ENCODE peak calls at places on chromosomes 12 and 14, in four cellular contexts. N is CD8-positive, alpha-beta T cell; L is lower leg skin; R is fibroblast of mammary gland. J is an unnamed sample.

GRCh38 chr12:106954462-106955376 is 988 bp upstream of the TMEM263 start:
- DNase-seq in N (peak; percentile 13), L (peak; percentile 29), R (peak; percentile 42), J (peak; percentile 21)

GRCh38 chr14:74979442-74980397 is 23.0 kb upstream of the EIF2B2 start:
- DNase-seq in N (no peak), L (no peak), R (no peak), J (no peak)

GRCh38 chr12:1857086-1857485 is 36.7 kb downstream of the LRTM2 start:
- DNase-seq in N (no peak), L (no peak), R (no peak), J (no peak)

GRCh38 chr12:124636138-124636968 is 68.9 kb upstream of the NCOR2 start:
- DNase-seq in N (peak; percentile 61), L (peak; percentile 80), R (peak; percentile 88), J (no peak)

GRCh38 chr12:92478692-92479091 is 224.1 kb upstream of the PLEKHG7 start:
- DNase-seq in N (no peak), L (no peak), R (peak; percentile 18), J (no peak)

GRCh38 chr14:58663494-58664111 is 25.8 kb downstream of the DACT1 start:
- DNase-seq in N (no peak), L (no peak), R (peak; percentile 47), J (no peak)

GRCh38 chr12:46483572-46484395 is 111.2 kb upstream of the SLC38A2 start:
- DNase-seq in N (no peak), L (no peak), R (peak; percentile 80), J (no peak)

GRCh38 chr12:111034148-111034910 is 114.0 kb upstream of the MYL2 start:
- DNase-seq in N (no peak), L (no peak), R (no peak), J (peak; percentile 29)

GRCh38 chr14:62691613-62692489 is 353.4 kb downstream of the KCNH5 start:
- DNase-seq in N (no peak), L (peak; percentile 40), R (peak; percentile 92), J (no peak)

GRCh38 chr12:27999521-27999920 is 27.0 kb upstream of the PTHLH start:
- DNase-seq in N (no peak), L (no peak), R (peak; percentile 77), J (no peak)

GRCh38 chr14:34213332-34213731 is 248.7 kb downstream of the SPTSSA start:
- DNase-seq in N (no peak), L (no peak), R (no peak), J (no peak)

GRCh38 chr12:83186437-83186836 is 499.7 kb downstream of the TMTC2 start:
- DNase-seq in N (no peak), L (no peak), R (no peak), J (no peak)

GRCh38 chr12:52038447-52038846 is 12.8 kb upstream of the NR4A1 start:
- DNase-seq in N (no peak), L (no peak), R (peak; percentile 53), J (no peak)

GRCh38 chr14:35533357-35534129 is 421 bp upstream of the INSM2 start:
- DNase-seq in N (peak; percentile 47), L (peak; percentile 22), R (peak; percentile 21), J (peak; percentile 88)

GRCh38 chr12:120481022-120481767 is 11.6 kb upstream of the SRSF9 start:
- DNase-seq in N (no peak), L (no peak), R (no peak), J (no peak)

GRCh38 chr14:21334202-21334906 is 49.5 kb downstream of the SUPT16H start:
- DNase-seq in N (no peak), L (no peak), R (no peak), J (no peak)

GRCh38 chr14:21326972-21327371 is 47.1 kb downstream of the RPGRIP1 start:
- DNase-seq in N (no peak), L (no peak), R (peak; percentile 24), J (no peak)

GRCh38 chr14:21332950-21333349 is 50.9 kb downstream of the SUPT16H start:
- DNase-seq in N (no peak), L (no peak), R (no peak), J (no peak)
- TF ChIP-seq CTCF in N (no peak), L (no peak), R (no peak), J (no peak)

GRCh38 chr12:78229491-78230209 is 399.0 kb downstream of the NAV3 start:
- DNase-seq in N (no peak), L (no peak), R (peak; percentile 69), J (peak; percentile 62)
- TF ChIP-seq CTCF in N (peak; percentile 20), L (no peak), R (peak; percentile 95), J (peak; percentile 85)

DNA sequence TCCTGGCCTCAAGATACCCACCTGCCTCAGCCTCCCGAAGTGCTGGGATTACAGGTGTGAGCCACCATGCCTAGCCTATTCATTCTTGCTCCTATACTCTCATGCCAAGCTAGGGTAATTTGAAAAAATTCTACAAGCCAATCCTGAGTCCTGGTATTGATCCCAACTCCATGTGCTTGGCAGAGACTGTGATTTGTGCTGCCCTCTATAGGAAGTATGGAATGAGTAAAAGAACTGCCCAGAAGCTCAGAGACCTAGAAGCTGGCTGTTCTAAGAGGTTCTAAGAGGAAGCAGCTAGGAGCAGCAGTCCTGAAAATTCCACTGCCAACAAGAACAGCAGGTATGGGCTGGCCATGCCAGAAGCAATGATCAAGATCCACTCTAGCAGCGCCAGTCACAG is 402.5 kb downstream of the PCNX1 start:
- DNase-seq in N (no peak), L (no peak), R (peak; percentile 15), J (no peak)
- TF ChIP-seq CTCF in N (no peak), L (no peak), R (peak; percentile 28), J (no peak)

DNA sequence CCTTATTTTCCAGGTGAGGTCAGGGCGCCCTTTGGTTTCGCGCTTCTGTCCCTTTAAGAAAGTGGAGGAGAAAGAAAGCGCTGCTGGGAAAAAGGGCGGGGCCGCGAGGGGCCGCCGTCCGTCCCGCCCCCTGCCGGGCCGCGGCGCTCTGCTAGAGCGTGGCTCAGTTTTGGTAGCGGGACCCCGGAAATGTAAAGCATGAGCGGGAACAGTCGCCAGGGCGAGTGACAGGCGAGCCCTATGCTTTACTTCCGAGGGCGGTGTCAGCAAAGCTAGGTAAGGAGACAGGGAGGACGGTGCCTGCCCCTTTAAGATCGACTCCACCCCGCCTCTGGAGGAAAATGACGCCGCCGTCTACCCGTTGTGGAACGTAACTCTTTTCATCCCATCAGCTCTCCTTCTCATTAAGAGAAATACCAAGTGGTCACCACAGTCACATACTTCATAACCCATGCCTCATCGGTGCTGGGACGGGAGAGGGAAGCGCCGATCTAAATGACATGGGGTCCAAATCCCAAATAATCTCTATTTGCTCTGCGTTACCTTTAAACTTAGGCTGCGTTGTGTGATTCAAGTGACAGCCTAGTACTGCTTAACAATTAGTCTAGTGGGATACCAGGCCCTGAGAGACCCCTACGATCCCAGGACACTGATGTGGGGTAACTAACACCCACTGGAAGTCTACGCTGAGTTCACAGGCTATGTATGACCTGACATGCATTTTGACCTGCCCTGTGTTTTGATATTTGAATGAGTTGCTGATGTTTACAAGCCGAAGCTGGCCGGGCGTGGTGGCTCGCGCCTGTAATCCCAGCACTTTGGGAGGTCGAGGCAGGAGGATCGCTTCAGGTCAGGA is at the start of gene ETFBKMT:
- DNase-seq in N (peak; percentile 92), L (peak; percentile 88), R (peak; percentile 83), J (peak; percentile 67)
- TF ChIP-seq CTCF in N (peak; percentile 22), L (no peak), R (no peak), J (peak; percentile 35)

GRCh38 chr12:29847246-29847645 is 63.5 kb upstream of the TMTC1 start:
- DNase-seq in N (no peak), L (no peak), R (no peak), J (no peak)

GRCh38 chr12:29838768-29839167 is 55.0 kb upstream of the TMTC1 start:
- DNase-seq in N (no peak), L (no peak), R (no peak), J (no peak)

GRCh38 chr12:29844667-29845066 is 60.9 kb upstream of the TMTC1 start:
- DNase-seq in N (no peak), L (no peak), R (peak; percentile 57), J (no peak)
- TF ChIP-seq CTCF in N (no peak), L (no peak), R (peak; percentile 31), J (no peak)

DNA sequence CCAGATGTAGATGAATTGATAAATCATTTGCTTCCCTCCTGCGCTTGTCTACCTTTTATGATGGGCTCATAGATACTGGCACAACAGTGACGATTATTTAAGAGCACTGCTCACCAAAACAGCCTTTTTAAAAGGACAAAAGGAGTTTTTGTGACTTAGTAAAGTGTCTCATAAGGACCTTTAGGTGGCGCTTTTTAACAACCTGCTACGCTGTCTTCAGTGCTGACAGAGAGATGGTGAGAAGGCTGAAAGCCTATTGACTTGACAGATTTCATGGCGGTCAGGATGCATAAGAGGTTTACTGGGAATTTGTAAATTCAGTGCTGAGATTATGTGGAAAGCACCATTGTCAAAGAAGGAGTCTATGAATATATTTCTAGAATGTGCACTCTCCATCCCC is 87.6 kb downstream of the SLC15A5 start:
- DNase-seq in N (no peak), L (no peak), R (no peak), J (no peak)
- TF ChIP-seq CTCF in N (no peak), L (no peak), R (no peak), J (no peak)